ENCODE peak calls at places on chromosomes 4 and X, in ten cellular contexts. One of them, this sample, is unnamed.

GRCh38 chrX:88613338-88613737 is 133.7 kb upstream of the CPXCR1 start:
- DNase-seq in transverse colon: no peak
- DNase-seq in upper lobe of left lung: no peak
- DNase-seq in right atrium auricular region: no peak
- DNase-seq in GM12865: no peak
- DNase-seq in endodermal cell: peak; percentile 57
- DNase-seq in foreskin fibroblast: no peak
- DNase-seq in PC-3: peak; percentile 45
- DNase-seq in stomach: no peak
- DNase-seq in astrocyte of the cerebellum: no peak
- DNase-seq in this sample: no peak

GRCh38 chr4:82372874-82373815 is 646 bp downstream of the HNRNPD start:
- DNase-seq in transverse colon: peak; percentile 85
- DNase-seq in upper lobe of left lung: peak; percentile 88
- DNase-seq in right atrium auricular region: peak; percentile 69
- DNase-seq in GM12865: peak; percentile 90
- DNase-seq in endodermal cell: peak; percentile 91
- DNase-seq in foreskin fibroblast: peak; percentile 83
- DNase-seq in PC-3: peak; percentile 69
- DNase-seq in stomach: peak; percentile 82
- DNase-seq in astrocyte of the cerebellum: peak; percentile 29
- DNase-seq in this sample: peak; percentile 82

GRCh38 chr4:68079918-68080317 is 49.8 kb downstream of the TMPRSS11F start:
- DNase-seq in transverse colon: no peak
- DNase-seq in upper lobe of left lung: no peak
- DNase-seq in right atrium auricular region: no peak
- DNase-seq in GM12865: no peak
- DNase-seq in endodermal cell: no peak
- DNase-seq in foreskin fibroblast: no peak
- DNase-seq in PC-3: peak; percentile 25
- DNase-seq in stomach: no peak
- DNase-seq in astrocyte of the cerebellum: no peak
- DNase-seq in this sample: no peak

GRCh38 chrX:141314441-141314840 is 72.1 kb upstream of the SPANXC start:
- DNase-seq in transverse colon: no peak
- DNase-seq in upper lobe of left lung: no peak
- DNase-seq in right atrium auricular region: no peak
- DNase-seq in GM12865: no peak
- DNase-seq in endodermal cell: no peak
- DNase-seq in foreskin fibroblast: no peak
- DNase-seq in PC-3: peak; percentile 51
- DNase-seq in stomach: no peak
- DNase-seq in astrocyte of the cerebellum: no peak
- DNase-seq in this sample: no peak

GRCh38 chr4:82710202-82710929 is 88.2 kb downstream of the SCD5 start:
- DNase-seq in transverse colon: no peak
- DNase-seq in upper lobe of left lung: no peak
- DNase-seq in right atrium auricular region: no peak
- DNase-seq in GM12865: no peak
- DNase-seq in endodermal cell: peak; percentile 83
- DNase-seq in foreskin fibroblast: peak; percentile 19
- DNase-seq in PC-3: no peak
- DNase-seq in stomach: no peak
- DNase-seq in astrocyte of the cerebellum: no peak
- DNase-seq in this sample: no peak

GRCh38 chr4:105490523-105490922 is 16.7 kb upstream of the PPA2 start:
- DNase-seq in transverse colon: no peak
- DNase-seq in upper lobe of left lung: no peak
- DNase-seq in right atrium auricular region: no peak
- DNase-seq in GM12865: no peak
- DNase-seq in endodermal cell: no peak
- DNase-seq in foreskin fibroblast: no peak
- DNase-seq in PC-3: no peak
- DNase-seq in stomach: no peak
- DNase-seq in astrocyte of the cerebellum: no peak
- DNase-seq in this sample: no peak

GRCh38 chr4:87026795-87027495 is 92.1 kb downstream of the AFF1 start:
- DNase-seq in transverse colon: no peak
- DNase-seq in upper lobe of left lung: peak; percentile 50
- DNase-seq in right atrium auricular region: no peak
- DNase-seq in GM12865: peak; percentile 91
- DNase-seq in endodermal cell: no peak
- DNase-seq in foreskin fibroblast: no peak
- DNase-seq in PC-3: no peak
- DNase-seq in stomach: no peak
- DNase-seq in astrocyte of the cerebellum: no peak
- DNase-seq in this sample: no peak

GRCh38 chr4:103372002-103372558 is 173.9 kb upstream of the CENPE start:
- DNase-seq in transverse colon: no peak
- DNase-seq in upper lobe of left lung: no peak
- DNase-seq in right atrium auricular region: no peak
- DNase-seq in GM12865: no peak
- DNase-seq in endodermal cell: no peak
- DNase-seq in foreskin fibroblast: no peak
- DNase-seq in PC-3: peak; percentile 2
- DNase-seq in stomach: no peak
- DNase-seq in astrocyte of the cerebellum: no peak
- DNase-seq in this sample: no peak

GRCh38 chrX:123274796-123275195 is 90.7 kb downstream of the GRIA3 start:
- DNase-seq in transverse colon: no peak
- DNase-seq in upper lobe of left lung: no peak
- DNase-seq in right atrium auricular region: no peak
- DNase-seq in GM12865: no peak
- DNase-seq in endodermal cell: no peak
- DNase-seq in foreskin fibroblast: no peak
- DNase-seq in PC-3: peak; percentile 3
- DNase-seq in stomach: no peak
- DNase-seq in astrocyte of the cerebellum: no peak
- DNase-seq in this sample: no peak

GRCh38 chrX:54807524-54808108 is at the start of gene MAGED2:
- DNase-seq in transverse colon: peak; percentile 33
- DNase-seq in upper lobe of left lung: no peak
- DNase-seq in right atrium auricular region: no peak
- DNase-seq in GM12865: no peak
- DNase-seq in endodermal cell: peak; percentile 57
- DNase-seq in foreskin fibroblast: peak; percentile 55
- DNase-seq in PC-3: peak; percentile 8
- DNase-seq in stomach: no peak
- DNase-seq in astrocyte of the cerebellum: no peak
- DNase-seq in this sample: no peak

GRCh38 chr4:39637572-39638357 is 900 bp downstream of the SMIM14 start:
- DNase-seq in transverse colon: peak; percentile 65
- DNase-seq in upper lobe of left lung: peak; percentile 75
- DNase-seq in right atrium auricular region: peak; percentile 68
- DNase-seq in GM12865: peak; percentile 46
- DNase-seq in endodermal cell: peak; percentile 82
- DNase-seq in foreskin fibroblast: peak; percentile 88
- DNase-seq in PC-3: peak; percentile 56
- DNase-seq in stomach: peak; percentile 66
- DNase-seq in astrocyte of the cerebellum: peak; percentile 38
- DNase-seq in this sample: peak; percentile 83

GRCh38 chr4:152399246-152399645 is 136.6 kb downstream of the FBXW7 start:
- DNase-seq in transverse colon: no peak
- DNase-seq in upper lobe of left lung: no peak
- DNase-seq in right atrium auricular region: no peak
- DNase-seq in GM12865: peak; percentile 25
- DNase-seq in endodermal cell: no peak
- DNase-seq in foreskin fibroblast: no peak
- DNase-seq in PC-3: no peak
- DNase-seq in stomach: no peak
- DNase-seq in astrocyte of the cerebellum: no peak
- DNase-seq in this sample: no peak

DNA sequence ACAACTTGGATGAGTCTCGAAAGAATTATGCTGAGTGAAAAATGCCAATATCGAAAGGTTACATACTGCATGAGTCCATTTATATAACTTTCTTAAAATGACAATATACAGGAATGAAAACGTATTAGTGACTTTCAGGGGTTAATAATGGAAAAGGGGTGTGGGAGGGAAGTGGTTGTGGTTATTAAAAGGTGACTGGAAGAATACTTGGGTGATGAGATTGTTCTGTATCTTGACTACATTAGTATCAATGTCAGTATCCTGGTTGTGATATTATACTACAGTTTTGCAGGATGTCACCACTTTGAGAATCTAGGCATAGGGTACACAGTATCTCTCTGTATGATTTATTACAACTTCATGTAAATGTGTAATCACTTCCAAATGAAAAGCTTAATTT is 204.5 kb downstream of the DTHD1 start:
- DNase-seq in transverse colon: no peak
- DNase-seq in upper lobe of left lung: no peak
- DNase-seq in right atrium auricular region: no peak
- DNase-seq in GM12865: no peak
- DNase-seq in endodermal cell: no peak
- DNase-seq in foreskin fibroblast: no peak
- DNase-seq in PC-3: no peak
- DNase-seq in stomach: no peak
- DNase-seq in astrocyte of the cerebellum: no peak
- DNase-seq in this sample: no peak
- TF ChIP-seq CTCF in transverse colon: no peak
- TF ChIP-seq CTCF in upper lobe of left lung: no peak
- TF ChIP-seq CTCF in right atrium auricular region: no peak
- TF ChIP-seq CTCF in GM12865: no peak
- TF ChIP-seq CTCF in endodermal cell: no peak
- TF ChIP-seq CTCF in foreskin fibroblast: no peak
- TF ChIP-seq CTCF in PC-3: no peak
- TF ChIP-seq CTCF in stomach: no peak
- TF ChIP-seq CTCF in astrocyte of the cerebellum: no peak
- TF ChIP-seq CTCF in this sample: no peak

DNA sequence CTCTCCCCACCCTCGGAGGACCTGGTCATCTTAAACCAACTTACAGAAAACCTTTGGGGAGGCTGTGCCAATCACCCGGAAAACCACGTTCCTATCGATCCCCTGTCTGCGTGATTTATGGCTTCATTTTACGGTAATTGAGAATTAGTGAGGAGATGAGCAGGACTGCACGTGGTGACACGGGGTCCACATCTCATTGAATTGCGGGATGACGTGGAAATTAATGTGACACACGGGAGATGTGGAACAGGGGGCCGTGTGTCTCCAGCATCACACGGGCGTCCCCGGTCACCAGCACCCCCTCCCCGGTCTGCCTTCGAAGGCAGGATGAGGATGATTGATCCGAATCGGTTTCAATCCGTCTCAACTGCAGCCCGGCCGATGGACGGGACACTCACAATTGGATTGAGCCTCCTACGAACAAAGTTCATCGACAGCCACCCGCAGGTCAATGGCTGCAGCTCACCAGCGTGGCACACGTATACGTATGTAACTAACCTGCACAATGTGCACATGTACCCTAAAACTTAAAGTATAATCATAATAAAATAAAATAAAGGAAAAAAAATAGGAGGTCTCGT is 160.3 kb downstream of the SHOX start:
- DNase-seq in transverse colon: no peak
- DNase-seq in upper lobe of left lung: no peak
- DNase-seq in right atrium auricular region: no peak
- DNase-seq in GM12865: no peak
- DNase-seq in endodermal cell: peak; percentile 70
- DNase-seq in foreskin fibroblast: no peak
- DNase-seq in PC-3: no peak
- DNase-seq in stomach: no peak
- DNase-seq in astrocyte of the cerebellum: no peak
- DNase-seq in this sample: no peak
- H3K4me3 ChIP-seq in transverse colon: no peak overlapping the region
- H3K4me3 ChIP-seq in upper lobe of left lung: no peak overlapping the region
- H3K4me3 ChIP-seq in right atrium auricular region: no peak overlapping the region
- H3K4me3 ChIP-seq in GM12865: no peak overlapping the region
- H3K4me3 ChIP-seq in endodermal cell: peak overlapping the region; percentile 66
- H3K4me3 ChIP-seq in foreskin fibroblast: no peak overlapping the region
- H3K4me3 ChIP-seq in PC-3: no peak overlapping the region
- H3K4me3 ChIP-seq in stomach: no peak overlapping the region
- H3K4me3 ChIP-seq in astrocyte of the cerebellum: no peak overlapping the region
- H3K4me3 ChIP-seq in this sample: no peak overlapping the region

GRCh38 chrX:102345916-102346315 is 93.9 kb downstream of the NXF2B start:
- DNase-seq in transverse colon: peak; percentile 70
- DNase-seq in upper lobe of left lung: peak; percentile 40
- DNase-seq in right atrium auricular region: peak; percentile 73
- DNase-seq in GM12865: peak; percentile 41
- DNase-seq in endodermal cell: peak; percentile 92
- DNase-seq in foreskin fibroblast: peak; percentile 59
- DNase-seq in PC-3: peak; percentile 70
- DNase-seq in stomach: peak; percentile 78
- DNase-seq in astrocyte of the cerebellum: peak; percentile 13
- DNase-seq in this sample: no peak
- TF ChIP-seq CTCF in transverse colon: peak; percentile 59
- TF ChIP-seq CTCF in upper lobe of left lung: peak; percentile 34
- TF ChIP-seq CTCF in right atrium auricular region: peak; percentile 87
- TF ChIP-seq CTCF in GM12865: peak; percentile 42
- TF ChIP-seq CTCF in endodermal cell: peak; percentile 84
- TF ChIP-seq CTCF in foreskin fibroblast: peak; percentile 55
- TF ChIP-seq CTCF in PC-3: peak; percentile 66
- TF ChIP-seq CTCF in stomach: peak; percentile 90
- TF ChIP-seq CTCF in astrocyte of the cerebellum: peak; percentile 80
- TF ChIP-seq CTCF in this sample: peak; percentile 55

GRCh38 chr4:140089216-140089615 is 64.8 kb downstream of the MAML3 start:
- DNase-seq in transverse colon: no peak
- DNase-seq in upper lobe of left lung: no peak
- DNase-seq in right atrium auricular region: no peak
- DNase-seq in GM12865: no peak
- DNase-seq in endodermal cell: no peak
- DNase-seq in foreskin fibroblast: no peak
- DNase-seq in PC-3: no peak
- DNase-seq in stomach: no peak
- DNase-seq in astrocyte of the cerebellum: no peak
- DNase-seq in this sample: no peak

GRCh38 chr4:140091305-140091704 is 62.7 kb downstream of the MAML3 start:
- DNase-seq in transverse colon: no peak
- DNase-seq in upper lobe of left lung: no peak
- DNase-seq in right atrium auricular region: no peak
- DNase-seq in GM12865: no peak
- DNase-seq in endodermal cell: no peak
- DNase-seq in foreskin fibroblast: no peak
- DNase-seq in PC-3: no peak
- DNase-seq in stomach: no peak
- DNase-seq in astrocyte of the cerebellum: no peak
- DNase-seq in this sample: no peak

GRCh38 chr4:140090215-140090731 is 63.7 kb downstream of the MAML3 start:
- DNase-seq in transverse colon: no peak
- DNase-seq in upper lobe of left lung: no peak
- DNase-seq in right atrium auricular region: no peak
- DNase-seq in GM12865: no peak
- DNase-seq in endodermal cell: no peak
- DNase-seq in foreskin fibroblast: no peak
- DNase-seq in PC-3: peak; percentile 48
- DNase-seq in stomach: no peak
- DNase-seq in astrocyte of the cerebellum: peak; percentile 36
- DNase-seq in this sample: no peak

GRCh38 chr4:140094701-140095420 is 59.1 kb downstream of the MAML3 start:
- DNase-seq in transverse colon: peak; percentile 61
- DNase-seq in upper lobe of left lung: peak; percentile 82
- DNase-seq in right atrium auricular region: peak; percentile 72
- DNase-seq in GM12865: no peak
- DNase-seq in endodermal cell: peak; percentile 97
- DNase-seq in foreskin fibroblast: no peak
- DNase-seq in PC-3: peak; percentile 69
- DNase-seq in stomach: peak; percentile 75
- DNase-seq in astrocyte of the cerebellum: no peak
- DNase-seq in this sample: no peak

GRCh38 chr4:140092094-140092820 is 61.7 kb downstream of the MAML3 start:
- DNase-seq in transverse colon: peak; percentile 61
- DNase-seq in upper lobe of left lung: peak; percentile 25
- DNase-seq in right atrium auricular region: peak; percentile 70
- DNase-seq in GM12865: no peak
- DNase-seq in endodermal cell: peak; percentile 96
- DNase-seq in foreskin fibroblast: no peak
- DNase-seq in PC-3: peak; percentile 30
- DNase-seq in stomach: peak; percentile 43
- DNase-seq in astrocyte of the cerebellum: no peak
- DNase-seq in this sample: no peak
- H3K4me3 ChIP-seq in transverse colon: no peak overlapping the region
- H3K4me3 ChIP-seq in upper lobe of left lung: no peak overlapping the region
- H3K4me3 ChIP-seq in right atrium auricular region: peak overlapping the region; percentile 14
- H3K4me3 ChIP-seq in GM12865: no peak overlapping the region
- H3K4me3 ChIP-seq in endodermal cell: peak overlapping the region; percentile 70
- H3K4me3 ChIP-seq in foreskin fibroblast: peak overlapping the region; percentile 34
- H3K4me3 ChIP-seq in PC-3: peak overlapping the region; percentile 60
- H3K4me3 ChIP-seq in stomach: peak overlapping the region; percentile 38
- H3K4me3 ChIP-seq in astrocyte of the cerebellum: peak overlapping the region; percentile 7
- H3K4me3 ChIP-seq in this sample: peak overlapping the region; percentile 63